ENCODE peak calls at places on chromosomes 12 and 14, in eight cellular contexts. E, G, N, O, M, A, X and J are unnamed samples.

GRCh38 chr14:93725002-93725582 is 63.2 kb downstream of the PRIMA1 start:
- DNase-seq in E (no peak), G (no peak), N (no peak), O (no peak), M (no peak), A (no peak), X (no peak), J (no peak)

GRCh38 chr12:862303-862911 is 87.1 kb downstream of the RAD52 start:
- DNase-seq in E (no peak), G (no peak), N (no peak), O (no peak), M (no peak), A (no peak), X (no peak), J (no peak)

GRCh38 chr12:1171657-1172056 is 180.6 kb downstream of the ERC1 start:
- DNase-seq in E (no peak), G (no peak), N (peak; percentile 86), O (no peak), M (no peak), A (no peak), X (no peak), J (peak; percentile 86)

GRCh38 chr12:100574262-100575074 is 984 bp downstream of the GAS2L3 start:
- DNase-seq in E (no peak), G (no peak), N (peak; percentile 38), O (no peak), M (no peak), A (no peak), X (no peak), J (no peak)

GRCh38 chr14:65297744-65298143 is 114.8 kb upstream of the FUT8 start:
- DNase-seq in E (no peak), G (no peak), N (no peak), O (no peak), M (no peak), A (no peak), X (no peak), J (peak; percentile 11)

GRCh38 chr14:21191261-21191808 is 35.5 kb upstream of the OR5AU1 start:
- DNase-seq in E (no peak), G (no peak), N (no peak), O (no peak), M (no peak), A (no peak), X (no peak), J (no peak)

GRCh38 chr14:52012635-52013034 is 23.3 kb downstream of the RTRAF start:
- DNase-seq in E (no peak), G (no peak), N (no peak), O (no peak), M (no peak), A (no peak), X (no peak), J (no peak)

GRCh38 chr14:103561381-103562134 is 899 bp downstream of the BAG5 start:
- DNase-seq in E (no peak), G (no peak), N (no peak), O (peak; percentile 56), M (peak; percentile 23), A (no peak), X (peak; percentile 49), J (peak; percentile 9)

GRCh38 chr14:103130965-103131364 is 7.7 kb downstream of the TNFAIP2 start:
- DNase-seq in E (peak; percentile 85), G (no peak), N (peak; percentile 31), O (no peak), M (no peak), A (no peak), X (peak; percentile 90), J (no peak)

GRCh38 chr14:89543420-89543790 is 126.4 kb upstream of the FOXN3 start:
- DNase-seq in E (no peak), G (no peak), N (no peak), O (no peak), M (no peak), A (no peak), X (no peak), J (no peak)

GRCh38 chr12:121668750-121669524 is 517 bp downstream of the MORN3 start:
- DNase-seq in E (no peak), G (no peak), N (peak; percentile 17), O (peak; percentile 67), M (peak; percentile 59), A (peak; percentile 33), X (peak; percentile 36), J (no peak)

GRCh38 chr12:120760349-120761245 is 35.0 kb downstream of the ACADS start:
- DNase-seq in E (no peak), G (no peak), N (no peak), O (no peak), M (peak; percentile 11), A (no peak), X (no peak), J (no peak)

GRCh38 chr12:116538682-116539264 is 20.4 kb upstream of the MAP1LC3B2 start:
- DNase-seq in E (no peak), G (no peak), N (no peak), O (no peak), M (no peak), A (no peak), X (no peak), J (no peak)

GRCh38 chr12:56358836-56359532 is 923 bp downstream of the STAT2 start:
- DNase-seq in E (no peak), G (peak; percentile 44), N (no peak), O (no peak), M (no peak), A (no peak), X (peak; percentile 87), J (no peak)

GRCh38 chr12:8950702-8951478 is 1.4 kb upstream of the M6PR start:
- DNase-seq in E (no peak), G (no peak), N (no peak), O (no peak), M (no peak), A (no peak), X (no peak), J (no peak)

GRCh38 chr12:124916370-124917134 is 2.1 kb upstream of the UBC start:
- DNase-seq in E (peak; percentile 85), G (no peak), N (no peak), O (peak; percentile 51), M (no peak), A (peak; percentile 32), X (peak; percentile 93), J (no peak)